ENCODE peak calls at places on chromosomes 3 and 15, in nine cellular contexts. One of them, this sample, is unnamed.

GRCh38 chr3:156513619-156514018 is 41.3 kb downstream of the SSR3 start:
- DNase-seq in mesenchymal stem cell: peak; percentile 50
- DNase-seq in Right ventricle myocardium superior: no peak
- DNase-seq in NCI-H524 treated with DMSO at 0.1 percent for 48 hours: no peak
- DNase-seq in HTR-8/SVneo: no peak
- DNase-seq in stimulated activated CD8-positive, alpha-beta memory T cell treated with anti-CD3 and anti-CD28 coated beads, Interleukin-7, amount 100 ng/mL, for 1 hour: no peak
- DNase-seq in psoas muscle: no peak
- DNase-seq in GDM1: no peak
- DNase-seq in IMR-90: no peak
- DNase-seq in this sample: no peak

GRCh38 chr15:59741274-59741906 is 52.3 kb upstream of the BNIP2 start:
- DNase-seq in mesenchymal stem cell: peak; percentile 8
- DNase-seq in Right ventricle myocardium superior: no peak
- DNase-seq in NCI-H524 treated with DMSO at 0.1 percent for 48 hours: peak; percentile 61
- DNase-seq in HTR-8/SVneo: peak; percentile 43
- DNase-seq in stimulated activated CD8-positive, alpha-beta memory T cell treated with anti-CD3 and anti-CD28 coated beads, Interleukin-7, amount 100 ng/mL, for 1 hour: no peak
- DNase-seq in psoas muscle: no peak
- DNase-seq in GDM1: peak; percentile 3
- DNase-seq in IMR-90: no peak
- DNase-seq in this sample: no peak

GRCh38 chr3:5006755-5007202 is 27.5 kb downstream of the BHLHE40 start:
- DNase-seq in mesenchymal stem cell: peak; percentile 67
- DNase-seq in Right ventricle myocardium superior: peak; percentile 54
- DNase-seq in NCI-H524 treated with DMSO at 0.1 percent for 48 hours: no peak
- DNase-seq in HTR-8/SVneo: no peak
- DNase-seq in stimulated activated CD8-positive, alpha-beta memory T cell treated with anti-CD3 and anti-CD28 coated beads, Interleukin-7, amount 100 ng/mL, for 1 hour: peak; percentile 43
- DNase-seq in psoas muscle: no peak
- DNase-seq in GDM1: peak; percentile 51
- DNase-seq in IMR-90: no peak
- DNase-seq in this sample: no peak

GRCh38 chr3:24683511-24684384 is 189.1 kb upstream of the THRB start:
- DNase-seq in mesenchymal stem cell: peak; percentile 83
- DNase-seq in Right ventricle myocardium superior: no peak
- DNase-seq in NCI-H524 treated with DMSO at 0.1 percent for 48 hours: no peak
- DNase-seq in HTR-8/SVneo: no peak
- DNase-seq in stimulated activated CD8-positive, alpha-beta memory T cell treated with anti-CD3 and anti-CD28 coated beads, Interleukin-7, amount 100 ng/mL, for 1 hour: no peak
- DNase-seq in psoas muscle: no peak
- DNase-seq in GDM1: no peak
- DNase-seq in IMR-90: peak; percentile 63
- DNase-seq in this sample: no peak

GRCh38 chr3:12870942-12871341 is 29.6 kb upstream of the RPL32 start:
- DNase-seq in mesenchymal stem cell: no peak
- DNase-seq in Right ventricle myocardium superior: peak; percentile 69
- DNase-seq in NCI-H524 treated with DMSO at 0.1 percent for 48 hours: no peak
- DNase-seq in HTR-8/SVneo: no peak
- DNase-seq in stimulated activated CD8-positive, alpha-beta memory T cell treated with anti-CD3 and anti-CD28 coated beads, Interleukin-7, amount 100 ng/mL, for 1 hour: no peak
- DNase-seq in psoas muscle: peak; percentile 68
- DNase-seq in GDM1: no peak
- DNase-seq in IMR-90: peak; percentile 33
- DNase-seq in this sample: no peak

GRCh38 chr3:46396129-46396528 is 10.7 kb downstream of the CCR5AS start:
- DNase-seq in mesenchymal stem cell: no peak
- DNase-seq in Right ventricle myocardium superior: no peak
- DNase-seq in NCI-H524 treated with DMSO at 0.1 percent for 48 hours: no peak
- DNase-seq in HTR-8/SVneo: no peak
- DNase-seq in stimulated activated CD8-positive, alpha-beta memory T cell treated with anti-CD3 and anti-CD28 coated beads, Interleukin-7, amount 100 ng/mL, for 1 hour: no peak
- DNase-seq in psoas muscle: no peak
- DNase-seq in GDM1: peak; percentile 24
- DNase-seq in IMR-90: no peak
- DNase-seq in this sample: no peak

GRCh38 chr3:95670765-95671164 is 1143.6 kb upstream of the EPHA6 start:
- DNase-seq in mesenchymal stem cell: no peak
- DNase-seq in Right ventricle myocardium superior: no peak
- DNase-seq in NCI-H524 treated with DMSO at 0.1 percent for 48 hours: no peak
- DNase-seq in HTR-8/SVneo: no peak
- DNase-seq in stimulated activated CD8-positive, alpha-beta memory T cell treated with anti-CD3 and anti-CD28 coated beads, Interleukin-7, amount 100 ng/mL, for 1 hour: no peak
- DNase-seq in psoas muscle: no peak
- DNase-seq in GDM1: no peak
- DNase-seq in IMR-90: no peak
- DNase-seq in this sample: no peak

GRCh38 chr3:176971613-176972174 is 225.6 kb downstream of the TBL1XR1 start:
- DNase-seq in mesenchymal stem cell: no peak
- DNase-seq in Right ventricle myocardium superior: no peak
- DNase-seq in NCI-H524 treated with DMSO at 0.1 percent for 48 hours: no peak
- DNase-seq in HTR-8/SVneo: no peak
- DNase-seq in stimulated activated CD8-positive, alpha-beta memory T cell treated with anti-CD3 and anti-CD28 coated beads, Interleukin-7, amount 100 ng/mL, for 1 hour: no peak
- DNase-seq in psoas muscle: no peak
- DNase-seq in GDM1: no peak
- DNase-seq in IMR-90: peak; percentile 16
- DNase-seq in this sample: no peak

GRCh38 chr3:25448750-25449684 is 21.0 kb downstream of the RARB start:
- DNase-seq in mesenchymal stem cell: peak; percentile 80
- DNase-seq in Right ventricle myocardium superior: peak; percentile 96
- DNase-seq in NCI-H524 treated with DMSO at 0.1 percent for 48 hours: no peak
- DNase-seq in HTR-8/SVneo: peak; percentile 21
- DNase-seq in stimulated activated CD8-positive, alpha-beta memory T cell treated with anti-CD3 and anti-CD28 coated beads, Interleukin-7, amount 100 ng/mL, for 1 hour: no peak
- DNase-seq in psoas muscle: peak; percentile 85
- DNase-seq in GDM1: no peak
- DNase-seq in IMR-90: peak; percentile 43
- DNase-seq in this sample: no peak

GRCh38 chr15:60529332-60529731 is 50.4 kb upstream of the ICE2 start:
- DNase-seq in mesenchymal stem cell: no peak
- DNase-seq in Right ventricle myocardium superior: no peak
- DNase-seq in NCI-H524 treated with DMSO at 0.1 percent for 48 hours: no peak
- DNase-seq in HTR-8/SVneo: no peak
- DNase-seq in stimulated activated CD8-positive, alpha-beta memory T cell treated with anti-CD3 and anti-CD28 coated beads, Interleukin-7, amount 100 ng/mL, for 1 hour: no peak
- DNase-seq in psoas muscle: no peak
- DNase-seq in GDM1: no peak
- DNase-seq in IMR-90: no peak
- DNase-seq in this sample: no peak

GRCh38 chr3:23183731-23184130 is 19.4 kb upstream of the UBE2E2 start:
- DNase-seq in mesenchymal stem cell: peak; percentile 64
- DNase-seq in Right ventricle myocardium superior: no peak
- DNase-seq in NCI-H524 treated with DMSO at 0.1 percent for 48 hours: no peak
- DNase-seq in HTR-8/SVneo: peak; percentile 58
- DNase-seq in stimulated activated CD8-positive, alpha-beta memory T cell treated with anti-CD3 and anti-CD28 coated beads, Interleukin-7, amount 100 ng/mL, for 1 hour: no peak
- DNase-seq in psoas muscle: no peak
- DNase-seq in GDM1: no peak
- DNase-seq in IMR-90: peak; percentile 60
- DNase-seq in this sample: peak; percentile 5

GRCh38 chr15:78875107-78875914 is 2.6 kb downstream of the MORF4L1 start:
- DNase-seq in mesenchymal stem cell: peak; percentile 16
- DNase-seq in Right ventricle myocardium superior: no peak
- DNase-seq in NCI-H524 treated with DMSO at 0.1 percent for 48 hours: no peak
- DNase-seq in HTR-8/SVneo: no peak
- DNase-seq in stimulated activated CD8-positive, alpha-beta memory T cell treated with anti-CD3 and anti-CD28 coated beads, Interleukin-7, amount 100 ng/mL, for 1 hour: no peak
- DNase-seq in psoas muscle: no peak
- DNase-seq in GDM1: no peak
- DNase-seq in IMR-90: peak; percentile 7
- DNase-seq in this sample: no peak

GRCh38 chr15:85750807-85751730 is 43.7 kb downstream of the KLHL25 start:
- DNase-seq in mesenchymal stem cell: no peak
- DNase-seq in Right ventricle myocardium superior: no peak
- DNase-seq in NCI-H524 treated with DMSO at 0.1 percent for 48 hours: no peak
- DNase-seq in HTR-8/SVneo: no peak
- DNase-seq in stimulated activated CD8-positive, alpha-beta memory T cell treated with anti-CD3 and anti-CD28 coated beads, Interleukin-7, amount 100 ng/mL, for 1 hour: no peak
- DNase-seq in psoas muscle: no peak
- DNase-seq in GDM1: no peak
- DNase-seq in IMR-90: no peak
- DNase-seq in this sample: no peak

GRCh38 chr15:44029940-44030568 is 165.0 kb downstream of the FRMD5 start:
- DNase-seq in mesenchymal stem cell: peak; percentile 72
- DNase-seq in Right ventricle myocardium superior: no peak
- DNase-seq in NCI-H524 treated with DMSO at 0.1 percent for 48 hours: no peak
- DNase-seq in HTR-8/SVneo: peak; percentile 25
- DNase-seq in stimulated activated CD8-positive, alpha-beta memory T cell treated with anti-CD3 and anti-CD28 coated beads, Interleukin-7, amount 100 ng/mL, for 1 hour: no peak
- DNase-seq in psoas muscle: no peak
- DNase-seq in GDM1: no peak
- DNase-seq in IMR-90: peak; percentile 60
- DNase-seq in this sample: no peak

GRCh38 chr3:154904328-154904727 is 175.8 kb upstream of the MME start:
- DNase-seq in mesenchymal stem cell: peak; percentile 36
- DNase-seq in Right ventricle myocardium superior: no peak
- DNase-seq in NCI-H524 treated with DMSO at 0.1 percent for 48 hours: no peak
- DNase-seq in HTR-8/SVneo: peak; percentile 41
- DNase-seq in stimulated activated CD8-positive, alpha-beta memory T cell treated with anti-CD3 and anti-CD28 coated beads, Interleukin-7, amount 100 ng/mL, for 1 hour: no peak
- DNase-seq in psoas muscle: no peak
- DNase-seq in GDM1: no peak
- DNase-seq in IMR-90: peak; percentile 54
- DNase-seq in this sample: no peak

GRCh38 chr3:141618938-141619337 is 119.2 kb upstream of the RNF7 start:
- DNase-seq in mesenchymal stem cell: no peak
- DNase-seq in Right ventricle myocardium superior: no peak
- DNase-seq in NCI-H524 treated with DMSO at 0.1 percent for 48 hours: no peak
- DNase-seq in HTR-8/SVneo: no peak
- DNase-seq in stimulated activated CD8-positive, alpha-beta memory T cell treated with anti-CD3 and anti-CD28 coated beads, Interleukin-7, amount 100 ng/mL, for 1 hour: no peak
- DNase-seq in psoas muscle: no peak
- DNase-seq in GDM1: no peak
- DNase-seq in IMR-90: no peak
- DNase-seq in this sample: no peak

GRCh38 chr3:151107701-151108100 is 22.2 kb downstream of the MED12L start:
- DNase-seq in mesenchymal stem cell: peak; percentile 1
- DNase-seq in Right ventricle myocardium superior: no peak
- DNase-seq in NCI-H524 treated with DMSO at 0.1 percent for 48 hours: no peak
- DNase-seq in HTR-8/SVneo: no peak
- DNase-seq in stimulated activated CD8-positive, alpha-beta memory T cell treated with anti-CD3 and anti-CD28 coated beads, Interleukin-7, amount 100 ng/mL, for 1 hour: no peak
- DNase-seq in psoas muscle: no peak
- DNase-seq in GDM1: no peak
- DNase-seq in IMR-90: no peak
- DNase-seq in this sample: no peak

GRCh38 chr15:33242669-33243191 is 48.2 kb upstream of the FMN1 start:
- DNase-seq in mesenchymal stem cell: peak; percentile 33
- DNase-seq in Right ventricle myocardium superior: no peak
- DNase-seq in NCI-H524 treated with DMSO at 0.1 percent for 48 hours: no peak
- DNase-seq in HTR-8/SVneo: no peak
- DNase-seq in stimulated activated CD8-positive, alpha-beta memory T cell treated with anti-CD3 and anti-CD28 coated beads, Interleukin-7, amount 100 ng/mL, for 1 hour: no peak
- DNase-seq in psoas muscle: no peak
- DNase-seq in GDM1: no peak
- DNase-seq in IMR-90: no peak
- DNase-seq in this sample: no peak

GRCh38 chr3:43296565-43296964 is 10.2 kb downstream of the SNRK start:
- DNase-seq in mesenchymal stem cell: no peak
- DNase-seq in Right ventricle myocardium superior: no peak
- DNase-seq in NCI-H524 treated with DMSO at 0.1 percent for 48 hours: no peak
- DNase-seq in HTR-8/SVneo: no peak
- DNase-seq in stimulated activated CD8-positive, alpha-beta memory T cell treated with anti-CD3 and anti-CD28 coated beads, Interleukin-7, amount 100 ng/mL, for 1 hour: peak; percentile 30
- DNase-seq in psoas muscle: no peak
- DNase-seq in GDM1: peak; percentile 70
- DNase-seq in IMR-90: peak; percentile 23
- DNase-seq in this sample: no peak